ENCODE peak calls at places on chromosome 3, in five cellular contexts. M, X, D, N and T are unnamed samples.
A peak's percentile ranks its signal among the peaks of the same experiment; 100 is the strongest.

GRCh38 chr3:116614795-116615362 is 94.7 kb upstream of the TUSC7 start:
- DNase-seq in D (peak; percentile 26), N (no peak), X (no peak), M (no peak), T (no peak)

GRCh38 chr3:193783166-193783896 is 190.3 kb downstream of the OPA1 start:
- DNase-seq in N (no peak), X (no peak), M (no peak), D (peak; percentile 73), T (no peak)

GRCh38 chr3:126895178-126896066 is 87.5 kb upstream of the PLXNA1 start:
- DNase-seq in N (no peak), D (peak; percentile 61), M (no peak), X (no peak), T (peak; percentile 36)

GRCh38 chr3:111906667-111907066 is 47.6 kb downstream of the PHLDB2 start:
- DNase-seq in M (no peak), X (no peak), N (no peak), D (no peak), T (no peak)

GRCh38 chr3:187919535-187919934 is 174.3 kb upstream of the BCL6 start:
- DNase-seq in X (no peak), M (no peak), D (no peak), N (no peak), T (no peak)

GRCh38 chr3:72237679-72238320 is 452.9 kb upstream of the PROK2 start:
- DNase-seq in M (no peak), D (no peak), N (no peak), X (no peak), T (no peak)

GRCh38 chr3:19457449-19457848 is 309.1 kb downstream of the KCNH8 start:
- DNase-seq in N (no peak), D (no peak), X (no peak), M (no peak), T (no peak)

GRCh38 chr3:37935756-37936666 is 54.6 kb upstream of the VILL start:
- DNase-seq in N (no peak), X (peak; percentile 52), M (no peak), D (peak; percentile 94), T (no peak)

GRCh38 chr3:46667657-46668056 is 25.8 kb downstream of the ALS2CL start:
- DNase-seq in D (no peak), X (peak; percentile 20), M (no peak), N (no peak), T (peak; percentile 38)

GRCh38 chr3:121793078-121793477 is 41.8 kb downstream of the IQCB1 start:
- DNase-seq in N (no peak), X (no peak), M (no peak), D (no peak), T (no peak)

GRCh38 chr3:4814302-4814903 is 164.8 kb upstream of the BHLHE40 start:
- DNase-seq in X (no peak), M (no peak), D (peak; percentile 66), N (no peak), T (peak; percentile 92)

GRCh38 chr3:53171109-53171453 is 10.1 kb downstream of the PRKCD start:
- DNase-seq in N (no peak), X (no peak), D (no peak), M (no peak), T (no peak)

GRCh38 chr3:119716998-119717397 is 14.2 kb downstream of the CFAP91 start:
- DNase-seq in X (peak; percentile 32), N (no peak), M (no peak), D (no peak), T (no peak)

GRCh38 chr3:133991637-133992036 is 38.1 kb downstream of the SLCO2A1 start:
- DNase-seq in X (no peak), D (peak; percentile 47), M (no peak), N (no peak), T (no peak)

GRCh38 chr3:71944482-71944881 is 159.5 kb upstream of the PROK2 start:
- DNase-seq in N (no peak), D (no peak), M (no peak), X (no peak), T (no peak)

GRCh38 chr3:111695584-111696213 is 100.6 kb upstream of the ZBED2 start:
- DNase-seq in N (no peak), D (peak; percentile 89), X (no peak), M (no peak), T (no peak)

GRCh38 chr3:42012378-42012934 is 50.6 kb upstream of the ULK4 start:
- DNase-seq in D (no peak), M (no peak), N (no peak), X (no peak), T (no peak)

GRCh38 chr3:135147657-135148056 is 352.6 kb downstream of the EPHB1 start:
- DNase-seq in D (no peak), X (no peak), M (no peak), N (no peak), T (no peak)

GRCh38 chr3:139493826-139494385 is 17.6 kb upstream of the RBP2 start:
- DNase-seq in X (no peak), M (no peak), D (no peak), N (no peak), T (no peak)

GRCh38 chr3:17945018-17945798 is 202.8 kb upstream of the TBC1D5 start:
- DNase-seq in M (no peak), X (no peak), D (no peak), N (no peak), T (no peak)

GRCh38 chr3:127988770-127989518 is 63.3 kb upstream of the SEC61A1 start:
- DNase-seq in X (no peak), M (no peak), D (peak; percentile 90), N (no peak), T (no peak)

GRCh38 chr3:78994174-78995027 is 773.4 kb downstream of the ROBO1 start:
- DNase-seq in X (no peak), M (no peak), D (peak; percentile 34), N (no peak), T (no peak)

GRCh38 chr3:194874783-194875182 is 189.1 kb downstream of the FAM43A start:
- DNase-seq in D (no peak), N (no peak), X (no peak), M (no peak), T (no peak)

GRCh38 chr3:122395582-122395981 is 11.6 kb downstream of the FAM162A start:
- DNase-seq in N (no peak), D (no peak), X (no peak), M (no peak), T (no peak)

GRCh38 chr3:189361103-189361835 is 189.5 kb downstream of the TPRG1 start:
- DNase-seq in M (no peak), N (no peak), X (no peak), D (peak; percentile 39), T (no peak)

GRCh38 chr3:171602072-171602471 is 141.9 kb upstream of the TNIK start:
- DNase-seq in M (no peak), X (no peak), D (no peak), N (no peak), T (no peak)

GRCh38 chr3:189458536-189458935 is 172.7 kb upstream of the TP63 start:
- DNase-seq in X (peak; percentile 33), M (no peak), N (no peak), D (peak; percentile 34), T (no peak)

GRCh38 chr3:191792580-191792979 is 331.6 kb downstream of the PYDC2 start:
- DNase-seq in D (peak; percentile 8), X (no peak), M (no peak), N (no peak), T (no peak)

GRCh38 chr3:62876064-62876463 is 848 bp upstream of the CADPS start:
- DNase-seq in D (peak; percentile 21), X (no peak), N (no peak), M (peak; percentile 79), T (peak; percentile 6)

GRCh38 chr3:101950985-101951733 is 101.8 kb downstream of the NFKBIZ start:
- DNase-seq in N (no peak), X (no peak), D (peak; percentile 80), M (no peak), T (no peak)

GRCh38 chr3:122609798-122610559 is 32.5 kb downstream of the PARP15 start:
- DNase-seq in M (no peak), D (peak; percentile 88), X (no peak), N (no peak), T (no peak)

GRCh38 chr3:50237133-50237651 is 1.2 kb downstream of the GNAI2 start:
- DNase-seq in D (peak; percentile 36), M (no peak), N (no peak), X (no peak), T (no peak)

GRCh38 chr3:46861293-46861995 is 1.8 kb downstream of the MYL3 start:
- DNase-seq in M (no peak), X (no peak), D (no peak), N (no peak), T (no peak)

GRCh38 chr3:190586631-190587000 is 72.7 kb downstream of the IL1RAP start:
- DNase-seq in X (no peak), D (peak; percentile 81), N (no peak), M (no peak), T (peak; percentile 40)

GRCh38 chr3:150764607-150765366 is 1.8 kb upstream of the SIAH2 start:
- DNase-seq in N (no peak), X (no peak), D (no peak), M (no peak), T (no peak)

GRCh38 chr3:10223676-10224639 is 24.3 kb upstream of the TATDN2 start:
- DNase-seq in N (no peak), M (no peak), X (peak; percentile 31), D (no peak), T (no peak)